ENCODE peak calls at places on chromosomes 1 and 21, in ten cellular contexts. W is CD8-positive, alpha-beta memory T cell; N is stomach; R is NCI-H82; X is GM20000; L is SW480; O is H54; B is iPS-NIHi11; G is C1 segment of cervical spinal cord; V is mesendoderm. Y is an unnamed sample.

GRCh38 chr1:55369474-55369873 is 154.3 kb upstream of the USP24 start:
- DNase-seq in B (no peak), L (no peak), R (no peak), V (no peak), G (no peak), O (peak; percentile 16), X (no peak), N (no peak), W (no peak), Y (no peak)

GRCh38 chr1:227944931-227945890 is 2.5 kb downstream of the WNT9A start:
- DNase-seq in R (no peak), L (no peak), N (peak; percentile 55), X (peak; percentile 19), V (no peak), O (no peak), G (no peak), B (peak; percentile 57), W (peak; percentile 45), Y (peak; percentile 60)

GRCh38 chr1:200240655-200241054 is 169.2 kb downstream of the ZNF281 start:
- DNase-seq in V (peak; percentile 51), N (no peak), X (no peak), L (no peak), B (no peak), R (no peak), W (no peak), G (no peak), O (no peak), Y (no peak)

GRCh38 chr1:192045038-192045575 is 113.2 kb upstream of the RGS18 start:
- DNase-seq in O (no peak), B (no peak), R (no peak), W (no peak), X (no peak), G (no peak), L (no peak), N (no peak), V (no peak), Y (no peak)

GRCh38 chr1:1293258-1293617 is 13.0 kb downstream of the SCNN1D start:
- DNase-seq in R (no peak), B (no peak), X (no peak), G (no peak), O (no peak), W (no peak), L (no peak), V (no peak), N (no peak), Y (no peak)

GRCh38 chr1:183652547-183653467 is at the start of gene APOBEC4:
- DNase-seq in V (peak; percentile 41), X (no peak), L (peak; percentile 22), R (peak; percentile 76), G (no peak), B (no peak), O (no peak), W (no peak), N (no peak), Y (no peak)

GRCh38 chr1:108644984-108645383 is 15.9 kb downstream of the HENMT1 start:
- DNase-seq in X (no peak), O (no peak), N (peak; percentile 34), B (no peak), L (no peak), G (no peak), V (peak; percentile 28), R (peak; percentile 60), W (peak; percentile 73), Y (no peak)

GRCh38 chr1:37233606-37234005 is 199.3 kb upstream of the GRIK3 start:
- DNase-seq in W (no peak), V (peak; percentile 63), O (no peak), B (no peak), X (no peak), G (no peak), N (no peak), R (peak; percentile 45), L (peak; percentile 22), Y (no peak)

GRCh38 chr21:42539931-42540343 is 26.3 kb downstream of the SLC37A1 start:
- DNase-seq in X (no peak), N (peak; percentile 51), W (no peak), B (peak; percentile 39), R (peak; percentile 32), L (no peak), G (no peak), V (peak; percentile 46), O (no peak), Y (no peak)

GRCh38 chr1:214823311-214824117 is 220.5 kb downstream of the CENPF start:
- DNase-seq in W (no peak), R (no peak), X (no peak), B (no peak), O (no peak), L (no peak), N (no peak), V (peak; percentile 70), G (no peak), Y (peak; percentile 40)

GRCh38 chr1:7150951-7151350 is 365.7 kb downstream of the CAMTA1 start:
- DNase-seq in W (no peak), N (no peak), L (no peak), X (no peak), G (no peak), V (no peak), O (no peak), B (no peak), R (peak; percentile 96), Y (no peak)

GRCh38 chr1:192817202-192817601 is 8.4 kb downstream of the RGS2 start:
- DNase-seq in X (no peak), V (no peak), L (no peak), G (no peak), W (no peak), N (no peak), R (no peak), O (no peak), B (no peak), Y (no peak)

GRCh38 chr1:103160281-103160680 is 52.0 kb upstream of the COL11A1 start:
- DNase-seq in R (no peak), L (no peak), N (no peak), O (no peak), B (no peak), X (no peak), G (no peak), W (no peak), V (peak; percentile 5), Y (no peak)

GRCh38 chr21:36854391-36854790 is 112.1 kb downstream of the HLCS start:
- DNase-seq in R (peak; percentile 85), G (peak; percentile 7), N (no peak), W (no peak), O (no peak), L (peak; percentile 43), X (peak; percentile 37), V (peak; percentile 80), B (peak; percentile 73), Y (peak; percentile 83)

GRCh38 chr1:210944255-210944654 is 189.7 kb downstream of the KCNH1 start:
- DNase-seq in W (no peak), X (no peak), O (no peak), G (no peak), N (no peak), L (no peak), R (peak; percentile 34), V (no peak), B (no peak), Y (peak; percentile 51)

GRCh38 chr1:234149217-234149616 is 224.0 kb upstream of the COA6 start:
- DNase-seq in X (no peak), B (no peak), G (no peak), O (peak; percentile 28), W (no peak), L (no peak), N (no peak), R (peak; percentile 17), V (no peak), Y (no peak)

GRCh38 chr1:85374160-85374559 is 90.8 kb downstream of the DDAH1 start:
- DNase-seq in N (no peak), W (no peak), O (peak; percentile 28), X (no peak), G (no peak), V (no peak), B (no peak), R (no peak), L (no peak), Y (no peak)

GRCh38 chr21:36321325-36322082 is 1.5 kb downstream of the MORC3 start:
- DNase-seq in N (peak; percentile 33), W (no peak), R (peak; percentile 34), L (peak; percentile 39), V (peak; percentile 81), O (no peak), G (peak; percentile 3), B (peak; percentile 31), X (no peak), Y (peak; percentile 82)

GRCh38 chr1:3172431-3173112 is 103.6 kb downstream of the PRDM16 start:
- DNase-seq in G (no peak), X (no peak), L (no peak), B (no peak), O (no peak), N (no peak), R (no peak), W (no peak), V (no peak), Y (no peak)

GRCh38 chr21:45266518-45267389 is 20.9 kb downstream of the POFUT2 start:
- DNase-seq in V (no peak), G (no peak), N (peak; percentile 29), O (no peak), B (no peak), W (peak; percentile 78), R (no peak), X (no peak), L (no peak), Y (no peak)

GRCh38 chr21:16976132-16976666 is 536.6 kb upstream of the CXADR start:
- DNase-seq in R (peak; percentile 51), W (no peak), X (no peak), V (no peak), O (no peak), B (no peak), L (no peak), N (no peak), G (no peak), Y (no peak)

GRCh38 chr1:51506537-51506936 is 12.5 kb downstream of the EPS15 start:
- DNase-seq in V (no peak), O (no peak), L (no peak), G (no peak), X (no peak), W (no peak), B (no peak), R (peak; percentile 42), N (no peak), Y (no peak)

GRCh38 chr1:232891116-232891515 is 59.3 kb upstream of the NTPCR start:
- DNase-seq in G (no peak), N (no peak), X (no peak), L (no peak), W (no peak), B (no peak), R (no peak), V (no peak), O (peak; percentile 38), Y (no peak)